ENCODE peak calls at places on chromosome 16, in seven cellular contexts. One of them, this sample, is unnamed.

GRCh38 chr16:78183886-78184553 is 84.6 kb downstream of the WWOX start:
- DNase-seq in bronchial epithelial cell: no peak
- DNase-seq in thoracic aorta: no peak
- DNase-seq in AG04449: no peak
- DNase-seq in lower lobe of right lung: no peak
- DNase-seq in WERI-Rb-1: no peak
- DNase-seq in suprapubic skin: no peak
- DNase-seq in this sample: no peak

GRCh38 chr16:50152386-50152806 is 710 bp upstream of the TENT4B start:
- DNase-seq in bronchial epithelial cell: peak; percentile 37
- DNase-seq in AG04449: no peak
- DNase-seq in WERI-Rb-1: peak; percentile 31
- DNase-seq in thoracic aorta: no peak
- DNase-seq in lower lobe of right lung: no peak
- DNase-seq in suprapubic skin: no peak
- DNase-seq in this sample: no peak

GRCh38 chr16:67392301-67393059 is 818 bp downstream of the TPPP3 start:
- DNase-seq in thoracic aorta: no peak
- DNase-seq in bronchial epithelial cell: no peak
- DNase-seq in lower lobe of right lung: no peak
- DNase-seq in WERI-Rb-1: no peak
- DNase-seq in AG04449: no peak
- DNase-seq in suprapubic skin: peak; percentile 77
- DNase-seq in this sample: no peak

GRCh38 chr16:24493859-24494258 is 45.5 kb upstream of the RBBP6 start:
- DNase-seq in suprapubic skin: no peak
- DNase-seq in bronchial epithelial cell: peak; percentile 59
- DNase-seq in lower lobe of right lung: no peak
- DNase-seq in thoracic aorta: no peak
- DNase-seq in AG04449: no peak
- DNase-seq in WERI-Rb-1: no peak
- DNase-seq in this sample: no peak

GRCh38 chr16:70476272-70477020 is 22.1 kb downstream of the FCSK start:
- DNase-seq in bronchial epithelial cell: peak; percentile 62
- DNase-seq in WERI-Rb-1: peak; percentile 33
- DNase-seq in AG04449: peak; percentile 40
- DNase-seq in thoracic aorta: no peak
- DNase-seq in suprapubic skin: no peak
- DNase-seq in lower lobe of right lung: no peak
- DNase-seq in this sample: no peak

GRCh38 chr16:79613009-79613408 is 12.5 kb upstream of the MAF start:
- DNase-seq in AG04449: no peak
- DNase-seq in WERI-Rb-1: no peak
- DNase-seq in lower lobe of right lung: no peak
- DNase-seq in thoracic aorta: no peak
- DNase-seq in suprapubic skin: no peak
- DNase-seq in bronchial epithelial cell: peak; percentile 63
- DNase-seq in this sample: no peak

GRCh38 chr16:28100810-28101532 is 37.5 kb upstream of the GSG1L start:
- DNase-seq in lower lobe of right lung: peak; percentile 16
- DNase-seq in WERI-Rb-1: no peak
- DNase-seq in suprapubic skin: peak; percentile 37
- DNase-seq in bronchial epithelial cell: no peak
- DNase-seq in AG04449: no peak
- DNase-seq in thoracic aorta: no peak
- DNase-seq in this sample: no peak

GRCh38 chr16:67093098-67093732 is 16.5 kb upstream of the PHAF1 start:
- DNase-seq in suprapubic skin: no peak
- DNase-seq in bronchial epithelial cell: no peak
- DNase-seq in AG04449: no peak
- DNase-seq in WERI-Rb-1: no peak
- DNase-seq in lower lobe of right lung: no peak
- DNase-seq in thoracic aorta: no peak
- DNase-seq in this sample: no peak

GRCh38 chr16:17283022-17283421 is 187.7 kb downstream of the XYLT1 start:
- DNase-seq in bronchial epithelial cell: no peak
- DNase-seq in WERI-Rb-1: peak; percentile 25
- DNase-seq in thoracic aorta: no peak
- DNase-seq in suprapubic skin: no peak
- DNase-seq in AG04449: no peak
- DNase-seq in lower lobe of right lung: no peak
- DNase-seq in this sample: no peak

GRCh38 chr16:4416200-4417032 is at the start of gene CORO7:
- DNase-seq in thoracic aorta: peak; percentile 82
- DNase-seq in WERI-Rb-1: peak; percentile 97
- DNase-seq in suprapubic skin: peak; percentile 98
- DNase-seq in AG04449: no peak
- DNase-seq in lower lobe of right lung: peak; percentile 98
- DNase-seq in bronchial epithelial cell: peak; percentile 70
- DNase-seq in this sample: peak; percentile 85
- TF ChIP-seq CTCF in thoracic aorta: peak; percentile 10
- TF ChIP-seq CTCF in WERI-Rb-1: no peak
- TF ChIP-seq CTCF in suprapubic skin: no peak
- TF ChIP-seq CTCF in AG04449: no peak
- TF ChIP-seq CTCF in lower lobe of right lung: no peak
- TF ChIP-seq CTCF in bronchial epithelial cell: no peak
- TF ChIP-seq CTCF in this sample: no peak

GRCh38 chr16:87575027-87575804 is 27.1 kb upstream of the JPH3 start:
- DNase-seq in lower lobe of right lung: no peak
- DNase-seq in bronchial epithelial cell: no peak
- DNase-seq in WERI-Rb-1: peak; percentile 68
- DNase-seq in AG04449: no peak
- DNase-seq in thoracic aorta: no peak
- DNase-seq in suprapubic skin: no peak
- DNase-seq in this sample: no peak
- TF ChIP-seq CTCF in lower lobe of right lung: no peak
- TF ChIP-seq CTCF in bronchial epithelial cell: no peak
- TF ChIP-seq CTCF in WERI-Rb-1: peak; percentile 35
- TF ChIP-seq CTCF in AG04449: no peak
- TF ChIP-seq CTCF in thoracic aorta: no peak
- TF ChIP-seq CTCF in suprapubic skin: no peak
- TF ChIP-seq CTCF in this sample: no peak

DNA sequence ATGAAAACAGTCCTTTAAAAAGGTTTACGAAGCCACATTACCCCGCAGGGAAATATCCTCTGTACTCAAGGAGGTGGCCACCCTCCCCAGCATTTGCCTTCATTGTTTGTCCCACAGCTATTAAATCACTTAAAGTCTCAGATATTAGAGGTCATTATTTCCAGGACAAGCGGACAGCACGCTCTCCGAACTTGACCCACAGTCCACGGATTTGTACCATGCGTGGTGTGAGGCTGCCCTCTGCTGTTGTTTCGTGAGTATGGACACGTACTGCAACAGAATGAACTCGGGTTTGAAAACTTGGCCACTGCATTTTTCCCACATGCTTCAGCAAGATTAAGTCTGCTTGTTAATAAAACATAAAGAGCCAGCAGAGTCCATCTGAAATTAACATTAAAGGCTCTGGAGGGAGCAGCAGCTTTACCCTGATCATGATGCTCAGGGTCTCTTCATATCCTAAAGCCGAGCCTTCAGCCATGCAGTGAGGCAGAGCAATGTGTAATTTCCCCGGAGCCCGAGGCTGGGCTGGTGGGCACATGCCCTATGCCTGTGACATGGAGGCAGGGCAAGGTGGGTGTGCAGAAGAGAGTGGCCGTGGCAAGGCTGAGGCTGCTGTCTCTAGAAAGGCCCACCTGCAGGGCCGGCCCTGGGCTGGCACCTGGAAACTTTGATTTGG is 19.7 kb downstream of the MEAK7 start:
- DNase-seq in thoracic aorta: no peak
- DNase-seq in WERI-Rb-1: peak; percentile 47
- DNase-seq in AG04449: no peak
- DNase-seq in bronchial epithelial cell: peak; percentile 23
- DNase-seq in lower lobe of right lung: no peak
- DNase-seq in suprapubic skin: peak; percentile 71
- DNase-seq in this sample: no peak
- TF ChIP-seq CTCF in thoracic aorta: peak; percentile 49
- TF ChIP-seq CTCF in WERI-Rb-1: peak; percentile 75
- TF ChIP-seq CTCF in AG04449: peak; percentile 67
- TF ChIP-seq CTCF in bronchial epithelial cell: peak; percentile 73
- TF ChIP-seq CTCF in lower lobe of right lung: peak; percentile 73
- TF ChIP-seq CTCF in suprapubic skin: peak; percentile 57
- TF ChIP-seq CTCF in this sample: no peak

GRCh38 chr16:74304164-74304834 is 7.7 kb downstream of the PSMD7 start:
- DNase-seq in bronchial epithelial cell: no peak
- DNase-seq in suprapubic skin: peak; percentile 0
- DNase-seq in thoracic aorta: no peak
- DNase-seq in AG04449: no peak
- DNase-seq in WERI-Rb-1: no peak
- DNase-seq in lower lobe of right lung: no peak
- DNase-seq in this sample: no peak
- TF ChIP-seq CTCF in bronchial epithelial cell: peak; percentile 29
- TF ChIP-seq CTCF in suprapubic skin: peak; percentile 18
- TF ChIP-seq CTCF in thoracic aorta: no peak
- TF ChIP-seq CTCF in AG04449: peak; percentile 29
- TF ChIP-seq CTCF in WERI-Rb-1: peak; percentile 40
- TF ChIP-seq CTCF in lower lobe of right lung: no peak
- TF ChIP-seq CTCF in this sample: no peak

This sample was measured in omental fat pad.